ENCODE peak calls at places on chromosomes 4 and X, in six cellular contexts. I, E, U, C, T and V are unnamed samples.

GRCh38 chr4:8046925-8047541 is 107.4 kb upstream of the AFAP1 start:
- DNase-seq in I (no peak), E (peak; percentile 16), U (no peak), C (no peak), T (peak; percentile 69), V (no peak)

GRCh38 chr4:20520901-20521300 is 179.4 kb upstream of the PACRGL start:
- DNase-seq in I (no peak), E (no peak), U (no peak), C (no peak), T (peak; percentile 59), V (no peak)

GRCh38 chrX:38803286-38803608 is 2.0 kb downstream of the MID1IP1 start:
- DNase-seq in I (no peak), E (no peak), U (no peak), C (no peak), T (no peak), V (no peak)

GRCh38 chrX:63784902-63785692 is at the start of gene ARHGEF9:
- DNase-seq in I (no peak), E (no peak), U (no peak), C (peak; percentile 22), T (no peak), V (peak; percentile 76)

GRCh38 chr4:1933700-1934099 is 62.5 kb downstream of the NSD2 start:
- DNase-seq in I (no peak), E (no peak), U (no peak), C (no peak), T (no peak), V (no peak)

GRCh38 chrX:123849096-123849495 is 10.8 kb upstream of the XIAP start:
- DNase-seq in I (no peak), E (no peak), U (no peak), C (no peak), T (no peak), V (no peak)

GRCh38 chrX:8484360-8484759 is 19.7 kb downstream of the VCX3B start:
- DNase-seq in I (no peak), E (no peak), U (no peak), C (no peak), T (no peak), V (no peak)

GRCh38 chr4:99856166-99856565 is 38.1 kb downstream of the LAMTOR3 start:
- DNase-seq in I (no peak), E (peak; percentile 5), U (peak; percentile 10), C (no peak), T (no peak), V (no peak)

GRCh38 chrX:21702725-21703228 is 44.6 kb upstream of the KLHL34 start:
- DNase-seq in I (no peak), E (no peak), U (no peak), C (no peak), T (no peak), V (no peak)

GRCh38 chr4:95409127-95409526 is 139.6 kb downstream of the UNC5C start:
- DNase-seq in I (no peak), E (no peak), U (no peak), C (no peak), T (peak; percentile 11), V (no peak)